ENCODE peak calls at places on chromosomes 3 and 15, in six cellular contexts. X is HepG2, O is SK-N-SH, Y is K562, D is GM12892, K is H1. V is an unnamed sample.

GRCh38 chr15:99963096-99963825 is 230.0 kb upstream of the LYSMD4 start:
- DNase-seq in Y (no peak), O (peak; percentile 1), X (no peak), K (no peak), D (no peak), V (no peak)

GRCh38 chr3:197027151-197027895 is 2.3 kb downstream of the MELTF start:
- DNase-seq in X (no peak), D (no peak), K (peak; percentile 45), Y (no peak), O (no peak), V (no peak)

GRCh38 chr3:127735767-127736693 is 63.3 kb downstream of the ABTB1 start:
- DNase-seq in Y (no peak), X (no peak), O (no peak), D (peak; percentile 53), K (no peak), V (peak; percentile 44)

GRCh38 chr3:53236112-53236841 is 19.5 kb downstream of the TKT start:
- DNase-seq in K (no peak), Y (peak; percentile 76), X (peak; percentile 52), O (no peak), D (peak; percentile 29), V (no peak)

GRCh38 chr3:31762888-31763351 is 218.1 kb downstream of the OSBPL10 start:
- DNase-seq in K (no peak), Y (no peak), D (no peak), O (no peak), X (no peak), V (no peak)

GRCh38 chr3:183513046-183513706 is 42.3 kb downstream of the KLHL6 start:
- DNase-seq in X (no peak), K (no peak), O (no peak), D (no peak), Y (no peak), V (no peak)

GRCh38 chr15:39461536-39462140 is 119.2 kb upstream of the THBS1 start:
- DNase-seq in K (no peak), D (no peak), O (no peak), X (no peak), Y (no peak), V (no peak)

GRCh38 chr3:122621112-122621511 is 43.7 kb downstream of the PARP15 start:
- DNase-seq in X (no peak), K (no peak), D (no peak), O (no peak), Y (no peak), V (no peak)

GRCh38 chr15:39391230-39391629 is 189.6 kb upstream of the THBS1 start:
- DNase-seq in X (no peak), O (peak; percentile 39), K (no peak), Y (no peak), D (no peak), V (no peak)

GRCh38 chr3:169760479-169760878 is 4.4 kb downstream of the TERC start:
- DNase-seq in O (no peak), Y (peak; percentile 86), D (no peak), K (no peak), X (no peak), V (no peak)

GRCh38 chr3:159080236-159080635 is 278.4 kb downstream of the MFSD1 start:
- DNase-seq in K (no peak), D (no peak), Y (no peak), O (no peak), X (no peak), V (no peak)

GRCh38 chr3:39135170-39135805 is 18.1 kb downstream of the CSRNP1 start:
- DNase-seq in X (no peak), D (no peak), O (no peak), K (no peak), Y (no peak), V (no peak)

GRCh38 chr3:61927332-61927731 is 366.0 kb downstream of the PTPRG start:
- DNase-seq in D (no peak), K (no peak), Y (no peak), X (no peak), O (peak; percentile 65), V (no peak)

GRCh38 chr3:72310028-72310987 is 525.4 kb upstream of the PROK2 start:
- DNase-seq in Y (peak; percentile 40), K (no peak), O (peak; percentile 54), D (peak; percentile 68), X (peak; percentile 16), V (peak; percentile 50)

GRCh38 chr3:71893120-71893519 is 108.2 kb upstream of the PROK2 start:
- DNase-seq in D (no peak), Y (no peak), K (no peak), O (peak; percentile 39), X (no peak), V (no peak)

GRCh38 chr3:131730581-131730980 is 227.8 kb upstream of the MRPL3 start:
- DNase-seq in O (no peak), K (no peak), D (no peak), Y (no peak), X (no peak), V (no peak)

GRCh38 chr3:51675201-51675611 is 4.2 kb downstream of the TEX264 start:
- DNase-seq in D (no peak), K (no peak), Y (no peak), X (no peak), O (no peak), V (no peak)

GRCh38 chr15:64891546-64891945 is 20.2 kb upstream of the ANKDD1A start:
- DNase-seq in X (no peak), K (no peak), O (no peak), Y (no peak), D (no peak), V (no peak)

GRCh38 chr3:128173849-128174248 is 20.6 kb downstream of the EEFSEC start:
- DNase-seq in X (peak; percentile 8), K (no peak), D (no peak), O (peak; percentile 44), Y (no peak), V (no peak)

GRCh38 chr15:99433757-99434211 is 132.0 kb upstream of the MEF2A start:
- DNase-seq in X (no peak), D (no peak), O (no peak), Y (no peak), K (no peak), V (no peak)

GRCh38 chr15:82663186-82663600 is 16.0 kb upstream of the CPEB1 start:
- DNase-seq in Y (peak; percentile 88), X (peak; percentile 36), O (no peak), D (peak; percentile 54), K (peak; percentile 90), V (peak; percentile 28)

GRCh38 chr15:98856540-98856907 is 151.1 kb downstream of the PGPEP1L start:
- DNase-seq in X (no peak), O (no peak), D (no peak), K (no peak), Y (no peak), V (no peak)

GRCh38 chr15:67188551-67189218 is 65.8 kb downstream of the AAGAB start:
- DNase-seq in D (no peak), O (peak; percentile 83), Y (no peak), K (no peak), X (no peak), V (no peak)

GRCh38 chr3:78754066-78754743 is 1013.6 kb downstream of the ROBO1 start:
- DNase-seq in D (no peak), K (no peak), O (no peak), Y (no peak), X (peak; percentile 84), V (no peak)

GRCh38 chr3:143910756-143911155 is 60.9 kb upstream of the DIPK2A start:
- DNase-seq in X (no peak), K (no peak), D (no peak), O (no peak), Y (no peak), V (no peak)

GRCh38 chr3:105564546-105565288 is 198.0 kb downstream of the ALCAM start:
- DNase-seq in D (no peak), O (no peak), X (no peak), K (no peak), Y (no peak), V (no peak)

GRCh38 chr3:9147896-9148267 is 101.6 kb downstream of the SRGAP3 start:
- DNase-seq in K (no peak), X (no peak), D (no peak), O (no peak), Y (no peak), V (no peak)

DNA sequence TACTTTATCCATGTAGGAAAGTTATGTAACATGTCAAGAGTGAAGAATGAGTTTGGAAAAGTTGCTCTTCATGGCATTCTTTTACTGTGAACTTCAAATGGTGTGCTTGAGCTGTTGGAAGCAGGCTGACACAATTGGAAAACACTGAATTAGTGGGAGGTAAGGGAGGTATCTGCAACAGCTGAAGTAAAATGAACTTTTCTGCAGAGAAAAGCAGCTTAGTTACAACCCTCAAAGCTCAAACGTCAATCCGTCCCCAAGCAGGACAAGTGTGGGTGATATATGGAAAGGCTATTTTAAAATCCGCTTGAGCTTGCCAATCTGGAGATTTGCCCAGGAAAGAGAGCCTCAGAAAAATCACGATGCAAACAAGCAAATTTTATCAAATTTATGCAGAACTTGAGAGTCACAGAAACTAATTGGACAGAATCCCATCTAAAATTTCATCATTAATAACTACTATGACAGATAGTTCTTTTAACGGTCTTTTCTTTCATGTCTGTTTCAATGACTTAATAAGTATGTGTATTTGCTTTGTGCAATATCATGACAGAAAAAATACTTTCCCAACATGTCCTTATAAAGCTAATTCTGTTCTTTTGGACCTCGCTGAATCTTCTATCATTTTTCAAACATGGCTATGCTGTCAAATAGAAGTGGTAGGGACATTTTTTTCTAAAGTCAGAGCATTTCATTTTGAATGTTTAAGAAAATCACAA is 266.6 kb upstream of the SLITRK3 start:
- DNase-seq in D (no peak), X (no peak), Y (no peak), K (no peak), O (no peak), V (no peak)
- TF ChIP-seq POLR2AphosphoS5 in D (no peak), X (no peak), Y (no peak), K (no peak), O (no peak), V (no peak)

GRCh38 chr3:98779936-98780335 is 16.8 kb downstream of the ST3GAL6 start:
- DNase-seq in D (no peak), O (no peak), K (no peak), X (peak; percentile 41), Y (no peak), V (no peak)
- TF ChIP-seq TAF1 in D (no peak), O (no peak), K (no peak), X (no peak), Y (no peak), V (no peak)

DNA sequence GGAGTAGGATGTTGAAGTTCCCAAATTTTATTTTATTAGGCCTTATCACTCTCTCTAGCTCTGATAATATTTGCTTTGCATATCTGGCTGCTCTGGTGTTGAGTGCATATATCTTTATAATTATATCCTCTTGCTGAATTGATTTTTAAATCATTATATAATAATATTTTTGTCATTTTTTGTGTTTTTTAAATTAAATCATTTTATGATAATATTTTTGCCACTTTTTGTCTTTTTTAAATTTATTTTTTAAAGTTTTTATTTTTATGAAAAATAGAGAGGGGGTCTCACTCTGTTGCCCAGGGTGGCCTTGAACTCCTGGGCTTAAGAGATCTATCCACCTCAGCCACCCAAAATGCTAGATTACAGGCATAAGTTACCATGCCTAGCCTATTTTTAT is 34.5 kb upstream of the OTOL1 start:
- DNase-seq in K (no peak), D (no peak), X (no peak), O (no peak), Y (no peak), V (no peak)
- TF ChIP-seq POLR2AphosphoS5 in K (no peak), D (no peak), X (no peak), O (no peak), Y (no peak), V (no peak)

DNA sequence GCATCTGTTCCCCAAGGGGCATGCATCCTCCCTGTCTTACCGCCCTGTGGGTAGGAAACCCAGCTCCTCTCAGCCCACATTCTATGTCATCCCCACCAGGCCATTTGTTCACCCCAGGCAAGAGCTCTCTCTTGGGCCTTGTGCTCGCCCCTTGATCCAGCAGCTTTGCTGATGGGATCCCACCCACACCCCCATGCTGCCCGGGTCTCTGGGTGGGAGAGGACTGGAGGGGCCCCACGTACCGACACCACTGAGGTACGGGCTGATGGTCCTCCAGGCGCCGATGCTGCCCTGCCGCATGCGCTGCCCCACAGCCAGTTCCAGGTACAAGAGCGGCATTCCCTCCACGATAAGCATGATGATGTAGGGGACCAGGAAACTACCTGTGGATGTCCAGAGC is 14.5 kb downstream of the SLC6A20 start:
- DNase-seq in Y (no peak), K (peak; percentile 17), O (no peak), X (no peak), D (no peak), V (no peak)
- TF ChIP-seq TAF1 in Y (no peak), K (no peak), O (no peak), X (no peak), D (no peak), V (no peak)